ENCODE peak calls at places on chromosomes 16 and 17, in four cellular contexts. D is foreskin fibroblast, K is neuronal stem cell, B is M059J. C is an unnamed sample.

GRCh38 chr16:20806168-20807050 is at the start of the genes ERI2 and REXO5:
- DNase-seq in D (peak), B (peak), K (peak), C (peak)

GRCh38 chr16:26721290-26721689 is 345.4 kb upstream of the C16orf82 start:
- DNase-seq in D (no peak), K (no peak), B (no peak), C (no peak)

GRCh38 chr17:5416886-5417285 is 2.6 kb downstream of the NUP88 start:
- DNase-seq in B (no peak), D (no peak), K (no peak), C (no peak)

GRCh38 chr17:76700627-76701470 is 9.9 kb downstream of the MXRA7 start:
- DNase-seq in K (no peak), D (peak), B (no peak), C (peak)

GRCh38 chr17:55845385-55845784 is 94.5 kb downstream of the PCTP start:
- DNase-seq in D (peak), B (peak), K (peak), C (peak)

GRCh38 chr17:37233001-37233400 is 142.8 kb upstream of the C17orf78 start:
- DNase-seq in D (no peak), B (no peak), K (no peak), C (no peak)

GRCh38 chr16:29729116-29729521 is 16.7 kb downstream of the C16orf54 start:
- DNase-seq in K (peak), B (peak), D (peak), C (peak)

GRCh38 chr17:44561237-44561623 is 3.9 kb downstream of the FZD2 start:
- DNase-seq in B (no peak), D (no peak), K (no peak), C (no peak)

GRCh38 chr16:68921654-68922053 is 78.3 kb downstream of the TANGO6 start:
- DNase-seq in B (peak), D (no peak), K (no peak), C (no peak)

GRCh38 chr16:79437764-79438728 is 162.5 kb downstream of the MAF start:
- DNase-seq in K (peak), D (no peak), B (peak), C (no peak)

GRCh38 chr16:11835309-11835708 is 16.0 kb downstream of the RSL1D1 start:
- DNase-seq in B (no peak), D (no peak), K (no peak), C (no peak)

GRCh38 chr16:12236491-12237030 is 260.0 kb downstream of the SNX29 start:
- DNase-seq in B (no peak), D (no peak), K (no peak), C (no peak)

GRCh38 chr17:40490289-40490853 is 11.1 kb downstream of the TNS4 start:
- DNase-seq in D (peak), B (no peak), K (no peak), C (peak)